ENCODE peak calls at places on chromosomes 16 and 17, in six cellular contexts. P, U, J, A, G and V are unnamed samples.

GRCh38 chr17:30256756-30257506 is 21.4 kb upstream of the SLC6A4 start:
- DNase-seq in P (no peak), U (peak), J (no peak), A (peak), G (no peak), V (no peak)

GRCh38 chr17:19359856-19360255 is 2.7 kb downstream of the B9D1 start:
- DNase-seq in P (no peak), U (no peak), J (no peak), A (no peak), G (no peak), V (no peak)

GRCh38 chr17:43581130-43581529 is 35.0 kb upstream of the ETV4 start:
- DNase-seq in P (no peak), U (no peak), J (no peak), A (no peak), G (no peak), V (no peak)

GRCh38 chr16:4785758-4786433 is 2.2 kb downstream of the SEPTIN12 start:
- DNase-seq in P (no peak), U (no peak), J (no peak), A (no peak), G (no peak), V (no peak)

GRCh38 chr16:10577305-10578202 is 2.8 kb downstream of the EMP2 start:
- DNase-seq in P (no peak), U (no peak), J (no peak), A (no peak), G (no peak), V (peak)

GRCh38 chr17:53137919-53138318 is 684.8 kb upstream of the KIF2B start:
- DNase-seq in P (no peak), U (no peak), J (no peak), A (peak), G (no peak), V (no peak)

GRCh38 chr17:30961213-30962188 is 9.3 kb upstream of the RNF135 start:
- DNase-seq in P (no peak), U (peak), J (peak), A (peak), G (peak), V (no peak)

GRCh38 chr16:70772493-70772892 is 28.5 kb downstream of the VAC14 start:
- DNase-seq in P (no peak), U (peak), J (no peak), A (peak), G (no peak), V (no peak)

GRCh38 chr17:13073013-13073412 is 55.2 kb upstream of the ELAC2 start:
- DNase-seq in P (no peak), U (no peak), J (no peak), A (no peak), G (no peak), V (no peak)

GRCh38 chr16:85675528-85675927 is 13.2 kb downstream of the GINS2 start:
- DNase-seq in P (no peak), U (no peak), J (no peak), A (peak), G (peak), V (no peak)

GRCh38 chr17:75996665-75997590 is 3.7 kb upstream of the CDK3 start:
- DNase-seq in P (no peak), U (peak), J (peak), A (peak), G (peak), V (no peak)

GRCh38 chr16:4316103-4316731 is 350 bp downstream of the GLIS2 start:
- DNase-seq in P (no peak), U (no peak), J (peak), A (no peak), G (no peak), V (no peak)

GRCh38 chr17:78780852-78781338 is 1.2 kb downstream of the CYTH1 start:
- DNase-seq in P (no peak), U (no peak), J (peak), A (no peak), G (no peak), V (no peak)

GRCh38 chr17:55433029-55433628 is 11.5 kb upstream of the MMD start:
- DNase-seq in P (no peak), U (peak), J (no peak), A (no peak), G (no peak), V (no peak)

GRCh38 chr17:79080761-79081290 is 6.2 kb downstream of the ENGASE start:
- DNase-seq in P (no peak), U (no peak), J (no peak), A (no peak), G (no peak), V (no peak)

GRCh38 chr16:74726736-74727135 is 26.1 kb upstream of the MLKL start:
- DNase-seq in P (peak), U (no peak), J (peak), A (no peak), G (no peak), V (no peak)

GRCh38 chr17:65833214-65833613 is 271.8 kb upstream of the AXIN2 start:
- DNase-seq in P (no peak), U (no peak), J (no peak), A (no peak), G (no peak), V (no peak)

GRCh38 chr17:19454074-19454473 is 43.0 kb downstream of the RNF112 start:
- DNase-seq in P (no peak), U (no peak), J (no peak), A (no peak), G (no peak), V (no peak)

GRCh38 chr16:31713945-31714898 is 159.4 kb upstream of the ZNF267 start:
- DNase-seq in P (no peak), U (no peak), J (peak), A (no peak), G (no peak), V (no peak)

GRCh38 chr17:34222732-34223486 is 32.2 kb upstream of the CCL2 start:
- DNase-seq in P (no peak), U (no peak), J (no peak), A (no peak), G (no peak), V (no peak)

GRCh38 chr17:2041561-2042354 is at the start of gene OVCA2:
- DNase-seq in P (peak), U (peak), J (peak), A (peak), G (peak), V (peak)

GRCh38 chr16:80656731-80657150 is 115.9 kb downstream of the DYNLRB2 start:
- DNase-seq in P (no peak), U (no peak), J (peak), A (no peak), G (peak), V (no peak)

GRCh38 chr16:56263711-56264608 is 72.7 kb downstream of the GNAO1 start:
- DNase-seq in P (no peak), U (no peak), J (no peak), A (no peak), G (no peak), V (no peak)

GRCh38 chr17:78741644-78742284 is 40.3 kb downstream of the CYTH1 start:
- DNase-seq in P (no peak), U (no peak), J (no peak), A (no peak), G (no peak), V (no peak)

GRCh38 chr17:1252203-1252608 is 18.0 kb upstream of the BHLHA9 start:
- DNase-seq in P (no peak), U (no peak), J (no peak), A (peak), G (peak), V (peak)

GRCh38 chr17:35166526-35166925 is 18.9 kb downstream of the UNC45B start:
- DNase-seq in P (no peak), U (no peak), J (no peak), A (no peak), G (no peak), V (no peak)

GRCh38 chr17:50064253-50064991 is 8.5 kb downstream of the ITGA3 start:
- DNase-seq in P (peak), U (peak), J (no peak), A (peak), G (peak), V (no peak)

GRCh38 chr16:3618782-3619166 is 7.4 kb upstream of the SLX4 start:
- DNase-seq in P (no peak), U (peak), J (no peak), A (no peak), G (no peak), V (no peak)

GRCh38 chr17:73549841-73550430 is 94.3 kb downstream of the SDK2 start:
- DNase-seq in P (no peak), U (no peak), J (no peak), A (no peak), G (no peak), V (no peak)

GRCh38 chr16:9042533-9042932 is 48.9 kb upstream of the HAPSTR1 start:
- DNase-seq in P (no peak), U (no peak), J (no peak), A (no peak), G (no peak), V (no peak)

GRCh38 chr17:530851-531250 is 178.2 kb upstream of the RPH3AL start:
- DNase-seq in P (no peak), U (no peak), J (no peak), A (no peak), G (no peak), V (no peak)

GRCh38 chr16:50593410-50594139 is 45.4 kb downstream of the NKD1 start:
- DNase-seq in P (peak), U (no peak), J (no peak), A (peak), G (peak), V (no peak)

GRCh38 chr17:1362964-1363363 is 37.1 kb downstream of the YWHAE start:
- DNase-seq in P (no peak), U (no peak), J (no peak), A (peak), G (peak), V (no peak)

GRCh38 chr16:977096-977701 is 4.4 kb upstream of the SOX8 start:
- DNase-seq in P (no peak), U (no peak), J (no peak), A (no peak), G (no peak), V (no peak)

GRCh38 chr16:50458694-50459271 is 89.4 kb upstream of the NKD1 start:
- DNase-seq in P (no peak), U (no peak), J (no peak), A (no peak), G (no peak), V (peak)